ENCODE peak calls at places on chromosomes 16 and 17, in nine cellular contexts. X is KBM-7; J is heart left ventricle; N is activated CD4-positive, alpha-beta T cell treated with anti-CD3 and anti-CD28 coated beads, Interleukin-2, amount 50 U/mL, for 1 hour; C is IMR-90; U is EL; L is Daoy; M is CD8-positive, alpha-beta T cell; G is cardiac septum. P is an unnamed sample.

GRCh38 chr17:67390646-67391480 is 13.8 kb downstream of the PITPNC1 start:
- DNase-seq in J (no peak), G (no peak), N (peak; percentile 59), C (peak; percentile 99), X (peak; percentile 53), L (peak; percentile 93), U (peak; percentile 90), M (peak; percentile 69), P (peak; percentile 74)

GRCh38 chr16:54236761-54237160 is 49.8 kb downstream of the IRX3 start:
- DNase-seq in N (no peak), M (no peak), C (peak; percentile 43), G (no peak), J (no peak), X (no peak), L (no peak), U (peak; percentile 74), P (no peak)

GRCh38 chr17:50055426-50056216 is at the start of gene ITGA3:
- DNase-seq in G (peak; percentile 88), X (peak; percentile 28), C (peak; percentile 85), L (peak; percentile 91), J (peak; percentile 84), M (peak; percentile 64), N (peak; percentile 59), U (peak; percentile 94), P (peak; percentile 78)

GRCh38 chr17:46194393-46195216 is 1.4 kb upstream of the KANSL1 start:
- DNase-seq in N (peak; percentile 28), M (peak; percentile 57), C (peak; percentile 59), G (no peak), L (peak; percentile 19), J (no peak), X (peak; percentile 75), U (peak; percentile 73), P (no peak)

GRCh38 chr16:69481901-69482341 is 57.5 kb downstream of the CYB5B start:
- DNase-seq in M (no peak), G (peak; percentile 87), L (peak; percentile 15), U (peak; percentile 42), C (peak; percentile 48), N (no peak), X (peak; percentile 99), J (peak; percentile 93), P (no peak)

GRCh38 chr16:5056347-5056746 is 9.4 kb downstream of the C16orf89 start:
- DNase-seq in G (peak; percentile 14), J (no peak), X (peak; percentile 59), U (peak; percentile 32), C (no peak), L (peak; percentile 45), N (peak; percentile 32), M (peak; percentile 39), P (no peak)

GRCh38 chr16:12067714-12068401 is 91.3 kb downstream of the SNX29 start:
- DNase-seq in L (peak; percentile 58), N (no peak), M (peak; percentile 47), C (peak; percentile 85), U (peak; percentile 68), X (peak; percentile 68), J (peak; percentile 46), G (no peak), P (no peak)

GRCh38 chr17:8719291-8720246 is 25.1 kb downstream of the CCDC42 start:
- DNase-seq in U (no peak), J (no peak), C (no peak), L (no peak), G (peak; percentile 53), M (no peak), X (no peak), N (no peak), P (no peak)

GRCh38 chr17:57514614-57515013 is 230.5 kb downstream of the CCDC182 start:
- DNase-seq in L (no peak), M (no peak), J (no peak), N (no peak), X (no peak), G (no peak), U (peak; percentile 28), C (no peak), P (no peak)

GRCh38 chr17:4004517-4005295 is 40.5 kb upstream of the ATP2A3 start:
- DNase-seq in L (peak; percentile 67), M (peak; percentile 58), J (peak; percentile 62), N (peak; percentile 54), C (no peak), G (peak; percentile 84), U (peak; percentile 21), X (peak; percentile 81), P (no peak)

GRCh38 chr17:15651001-15651582 is 31.6 kb upstream of the FBXW10B start:
- DNase-seq in C (no peak), X (no peak), G (peak; percentile 76), J (no peak), L (peak; percentile 30), M (no peak), N (no peak), U (peak; percentile 13), P (no peak)

GRCh38 chr17:11628374-11628773 is 30.1 kb downstream of the DNAH9 start:
- DNase-seq in C (no peak), U (no peak), L (peak; percentile 32), J (no peak), N (no peak), M (no peak), G (no peak), X (no peak), P (no peak)

GRCh38 chr16:79589495-79590134 is 10.9 kb downstream of the MAF start:
- DNase-seq in L (no peak), J (peak; percentile 36), G (no peak), M (no peak), X (no peak), C (no peak), U (no peak), N (no peak), P (no peak)

GRCh38 chr17:64173646-64174045 is 43.7 kb upstream of the ERN1 start:
- DNase-seq in N (no peak), U (no peak), M (no peak), C (no peak), G (no peak), J (no peak), L (no peak), X (no peak), P (no peak)

GRCh38 chr17:69761767-69762321 is 313.2 kb upstream of the KCNJ16 start:
- DNase-seq in X (no peak), M (no peak), G (no peak), N (no peak), C (peak; percentile 99), U (peak; percentile 96), L (peak; percentile 17), J (no peak), P (peak; percentile 51)

GRCh38 chr17:35729405-35729833 is 2.0 kb upstream of the RASL10B start:
- DNase-seq in G (no peak), C (no peak), L (no peak), U (no peak), X (no peak), J (no peak), M (no peak), N (no peak), P (no peak)

GRCh38 chr17:49667854-49668253 is 10.0 kb downstream of the SPOP start:
- DNase-seq in L (no peak), M (no peak), N (no peak), C (no peak), J (no peak), G (no peak), X (no peak), U (no peak), P (no peak)

GRCh38 chr17:16928406-16929280 is 43.3 kb downstream of the TNFRSF13B start:
- DNase-seq in G (peak; percentile 73), N (no peak), M (no peak), X (no peak), C (no peak), L (no peak), J (no peak), U (no peak), P (no peak)

GRCh38 chr16:59047114-59047513 is 313.0 kb upstream of the GOT2 start:
- DNase-seq in M (no peak), X (no peak), G (no peak), J (no peak), C (no peak), U (peak; percentile 27), N (no peak), L (no peak), P (no peak)

P was measured in amniotic stem cell.